ENCODE peak calls at places on chromosomes 1 and 21, in nine cellular contexts. A is Caco-2, P is right lobe of liver, W is fibroblast of pulmonary artery, U is uterus, T is choroid plexus epithelial cell, D is transverse colon, R is astrocyte of the spinal cord, G is pancreas. K is an unnamed sample.

GRCh38 chr1:36731226-36732037 is 248.7 kb upstream of the CSF3R start:
- DNase-seq in P (no peak), R (no peak), G (no peak), U (no peak), T (no peak), W (no peak), D (no peak), A (no peak), K (no peak)

GRCh38 chr1:6928106-6928885 is 143.0 kb downstream of the CAMTA1 start:
- DNase-seq in P (no peak), R (no peak), D (no peak), U (no peak), G (no peak), W (no peak), A (no peak), T (no peak), K (no peak)

GRCh38 chr1:192887426-192887825 is 78.6 kb downstream of the RGS2 start:
- DNase-seq in T (no peak), R (no peak), P (no peak), W (no peak), U (no peak), A (no peak), D (no peak), G (no peak), K (no peak)

GRCh38 chr1:224632381-224632871 is 16.3 kb downstream of the CNIH3 start:
- DNase-seq in R (peak), W (peak), T (peak), G (peak), A (no peak), U (peak), D (no peak), P (no peak), K (no peak)

GRCh38 chr21:31236528-31236927 is 107.5 kb downstream of the TIAM1 start:
- DNase-seq in T (no peak), R (peak), A (no peak), P (no peak), W (no peak), G (no peak), U (no peak), D (no peak), K (no peak)

GRCh38 chr1:22889213-22889827 is 83.3 kb downstream of the LACTBL1 start:
- DNase-seq in G (peak), R (peak), U (no peak), W (peak), D (no peak), P (no peak), A (no peak), T (peak), K (peak)

GRCh38 chr1:243394610-243395490 is 139.0 kb downstream of the SDCCAG8 start:
- DNase-seq in R (no peak), A (no peak), G (no peak), D (no peak), W (no peak), P (no peak), T (no peak), U (no peak), K (no peak)

GRCh38 chr1:201538618-201539551 is at the start of gene NAV1:
- DNase-seq in G (peak), P (peak), A (no peak), W (peak), T (no peak), R (peak), D (peak), U (peak), K (peak)

GRCh38 chr1:237261198-237261597 is 219.2 kb downstream of the RYR2 start:
- DNase-seq in P (no peak), W (no peak), D (no peak), G (no peak), U (no peak), R (no peak), A (no peak), T (no peak), K (no peak)

GRCh38 chr1:64046871-64047270 is 156.6 kb upstream of the UBE2U start:
- DNase-seq in P (no peak), U (no peak), G (no peak), D (no peak), R (no peak), A (no peak), T (no peak), W (no peak), K (no peak)

GRCh38 chr1:154418062-154418897 is 13.1 kb downstream of the IL6R start:
- DNase-seq in P (peak), R (peak), T (peak), D (peak), U (no peak), A (peak), W (peak), G (peak), K (no peak)

GRCh38 chr1:71658295-71658694 is 577.5 kb upstream of the ZRANB2 start:
- DNase-seq in U (no peak), A (no peak), P (no peak), D (no peak), T (no peak), G (no peak), W (peak), R (no peak), K (no peak)

GRCh38 chr1:28354121-28354520 is 15.4 kb upstream of the PHACTR4 start:
- DNase-seq in D (no peak), R (no peak), U (no peak), A (no peak), W (peak), T (peak), P (no peak), G (no peak), K (no peak)

GRCh38 chr21:24011087-24011486 is 1596.2 kb downstream of the MRPL39 start:
- DNase-seq in G (no peak), W (no peak), D (no peak), T (no peak), A (no peak), U (no peak), R (no peak), P (no peak), K (no peak)

GRCh38 chr21:24014381-24014780 is 1592.9 kb downstream of the MRPL39 start:
- DNase-seq in P (no peak), G (no peak), U (no peak), A (no peak), T (peak), D (no peak), W (no peak), R (no peak), K (no peak)
- TF ChIP-seq CTCF in P (no peak), G (no peak), U (no peak), A (no peak), T (no peak), D (no peak), W (peak), R (no peak), K (no peak)

DNA sequence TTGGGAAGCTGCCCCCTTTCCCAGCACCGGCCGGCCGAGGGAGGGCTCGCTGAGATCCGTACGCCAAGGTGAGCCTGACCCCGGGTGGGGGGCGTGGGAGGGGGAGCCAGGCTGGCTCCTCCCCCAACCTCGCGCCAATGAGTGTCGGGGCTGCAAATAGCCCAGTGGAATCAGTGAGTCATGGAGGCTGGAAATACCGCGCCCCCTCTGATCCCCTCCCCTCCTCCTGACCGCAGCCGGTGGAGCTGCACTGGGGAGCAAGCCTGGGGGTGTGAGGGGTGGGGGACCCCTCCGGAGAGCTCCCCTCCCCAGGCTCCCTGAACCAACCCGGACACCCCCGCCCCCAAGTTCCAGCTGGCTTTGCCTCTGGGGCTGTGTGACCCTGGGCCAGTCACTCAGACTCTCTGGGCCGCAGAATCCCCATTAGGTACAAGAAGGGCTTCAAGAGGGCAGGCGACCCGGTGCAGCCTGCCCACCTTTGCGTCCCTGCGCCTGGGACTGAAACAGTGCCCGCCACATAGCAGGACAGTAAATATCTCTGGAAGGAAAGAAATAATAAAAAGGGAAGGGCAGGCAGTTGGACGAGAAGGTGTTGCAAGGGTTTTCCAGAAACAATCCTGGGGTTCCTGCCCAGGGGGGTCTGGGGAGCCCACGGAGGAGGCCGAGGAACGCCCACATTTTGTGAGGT is 4.5 kb downstream of the HSPB7 start:
- DNase-seq in P (no peak), G (peak), D (peak), A (no peak), U (peak), R (peak), T (peak), W (peak), K (peak)
- TF ChIP-seq CTCF in P (no peak), G (no peak), D (no peak), A (no peak), U (no peak), R (no peak), T (no peak), W (no peak), K (no peak)

DNA sequence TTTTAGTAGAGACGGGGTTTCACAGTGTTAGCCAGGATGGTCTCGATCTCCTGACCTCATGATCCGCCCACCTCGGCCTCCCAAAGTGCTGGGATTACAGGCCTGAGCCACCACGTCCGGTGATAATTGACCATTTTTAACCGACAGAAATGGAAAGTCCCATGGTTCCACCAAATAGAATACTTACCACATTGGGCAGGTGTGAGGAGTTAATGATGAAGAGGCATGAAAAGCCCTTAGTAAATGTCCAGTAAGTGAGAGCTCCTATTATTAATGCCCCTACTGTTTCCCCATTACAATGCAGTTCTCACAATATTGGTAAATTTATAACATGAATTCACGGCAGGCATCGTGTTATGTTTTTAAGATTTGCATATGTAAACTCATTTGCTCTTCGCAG is 8.1 kb upstream of the GCLM start:
- DNase-seq in D (no peak), G (no peak), P (no peak), T (no peak), U (no peak), A (no peak), R (no peak), W (no peak), K (no peak)
- TF ChIP-seq CTCF in D (no peak), G (no peak), P (no peak), T (no peak), U (no peak), A (no peak), R (no peak), W (no peak), K (no peak)

GRCh38 chr21:46243865-46244490 is 15.4 kb upstream of the LSS start:
- DNase-seq in U (no peak), R (no peak), W (no peak), D (no peak), P (no peak), T (no peak), A (no peak), G (no peak), K (no peak)
- TF ChIP-seq CTCF in U (no peak), R (no peak), W (no peak), D (no peak), P (no peak), T (no peak), A (no peak), G (no peak), K (no peak)

GRCh38 chr1:226485192-226485591 is 63.4 kb upstream of the STUM start:
- DNase-seq in R (no peak), G (no peak), D (no peak), A (no peak), U (no peak), P (no peak), W (no peak), T (no peak), K (no peak)
- TF ChIP-seq CTCF in R (no peak), G (no peak), D (no peak), A (no peak), U (no peak), P (no peak), W (no peak), T (no peak), K (no peak)

GRCh38 chr1:8061673-8062386 is 35.7 kb upstream of the ERRFI1 start:
- DNase-seq in P (no peak), U (no peak), A (no peak), W (peak), T (peak), D (no peak), G (no peak), R (peak), K (no peak)
- TF ChIP-seq CTCF in P (no peak), U (no peak), A (peak), W (no peak), T (peak), D (peak), G (no peak), R (no peak), K (no peak)

K was measured in GM10248.